ENCODE peak calls at places on chromosomes 13 and 19, in four cellular contexts. M is bronchial epithelial cell, I is sigmoid colon, S is foreskin fibroblast. C is an unnamed sample.

GRCh38 chr13:113926951-113927660 is 46.8 kb downstream of the C13orf46 start:
- DNase-seq in S (no peak), I (no peak), M (no peak), C (no peak)

GRCh38 chr19:43406297-43406696 is 8.4 kb upstream of the TEX101 start:
- DNase-seq in S (no peak), I (no peak), M (no peak), C (no peak)

GRCh38 chr13:73715114-73715909 is 418.9 kb downstream of the KLF12 start:
- DNase-seq in I (no peak), M (peak), S (no peak), C (no peak)

GRCh38 chr19:40035996-40036395 is 20.0 kb downstream of the ZNF780B start:
- DNase-seq in I (no peak), M (no peak), S (no peak), C (no peak)

GRCh38 chr13:113618455-113618854 is 33.9 kb downstream of the TFDP1 start:
- DNase-seq in S (no peak), I (no peak), M (no peak), C (no peak)

GRCh38 chr19:862529-863304 is 3.3 kb downstream of the CFD start:
- DNase-seq in S (peak), I (no peak), M (peak), C (no peak)

GRCh38 chr19:7287716-7288115 is 6.5 kb downstream of the INSR start:
- DNase-seq in M (no peak), I (no peak), S (no peak), C (no peak)

GRCh38 chr19:47019431-47020041 is at the start of gene NPAS1:
- DNase-seq in M (no peak), I (no peak), S (no peak), C (no peak)

GRCh38 chr19:22784051-22784450 is at the start of gene ZNF99:
- DNase-seq in S (no peak), M (no peak), I (peak), C (no peak)

GRCh38 chr19:39873385-39873784 is 27.2 kb upstream of the FBL start:
- DNase-seq in I (no peak), M (no peak), S (no peak), C (no peak)

GRCh38 chr19:47247308-47247990 is 8.9 kb upstream of the CCDC9 start:
- DNase-seq in S (no peak), I (peak), M (peak), C (no peak)

GRCh38 chr13:91154553-91154952 is 192.9 kb upstream of the MIR17HG start:
- DNase-seq in M (no peak), S (no peak), I (no peak), C (no peak)

GRCh38 chr13:31225998-31226675 is 26.4 kb downstream of the B3GLCT start:
- DNase-seq in I (no peak), S (no peak), M (no peak), C (no peak)

GRCh38 chr19:16591803-16592556 is 19.8 kb upstream of the SLC35E1 start:
- DNase-seq in I (no peak), M (peak), S (no peak), C (no peak)

GRCh38 chr13:72521965-72522661 is 205.3 kb downstream of the MZT1 start:
- DNase-seq in S (no peak), I (no peak), M (no peak), C (no peak)

GRCh38 chr13:71865858-71866172 is 1.2 kb downstream of the DACH1 start:
- DNase-seq in M (no peak), I (peak), S (no peak), C (no peak)

GRCh38 chr13:59043016-59043415 is 1120.7 kb downstream of the DIAPH3 start:
- DNase-seq in S (no peak), M (no peak), I (no peak), C (no peak)

GRCh38 chr13:28489536-28489935 is 5.4 kb downstream of the FLT1 start:
- DNase-seq in M (no peak), S (peak), I (no peak), C (peak)

GRCh38 chr19:8423821-8424223 is 10.7 kb downstream of the MARCHF2 start:
- DNase-seq in S (peak), M (peak), I (peak), C (peak)

GRCh38 chr19:13866463-13867046 is 10.4 kb upstream of the NANOS3 start:
- DNase-seq in M (no peak), I (no peak), S (no peak), C (no peak)

GRCh38 chr13:40221460-40222201 is 444.8 kb downstream of the FOXO1 start:
- DNase-seq in M (peak), I (no peak), S (peak), C (no peak)

GRCh38 chr19:18969953-18970659 is 29.1 kb upstream of the HOMER3 start:
- DNase-seq in I (no peak), M (peak), S (no peak), C (no peak)

GRCh38 chr19:31625056-31625455 is 275.8 kb upstream of the TSHZ3 start:
- DNase-seq in M (no peak), I (no peak), S (no peak), C (no peak)

GRCh38 chr13:73940098-73940497 is 194.1 kb downstream of the KLF12 start:
- DNase-seq in S (no peak), M (no peak), I (no peak), C (no peak)

GRCh38 chr19:6057651-6058365 is 52.5 kb downstream of the RFX2 start:
- DNase-seq in M (no peak), I (no peak), S (no peak), C (no peak)

GRCh38 chr13:51006067-51006800 is 96.6 kb downstream of the RNASEH2B start:
- DNase-seq in I (no peak), M (no peak), S (peak), C (no peak)

GRCh38 chr13:24406524-24406923 is 97.1 kb downstream of the C1QTNF9 start:
- DNase-seq in I (no peak), M (no peak), S (no peak), C (no peak)

GRCh38 chr19:4452230-4452990 is 5.2 kb downstream of the UBXN6 start:
- DNase-seq in I (no peak), M (no peak), S (no peak), C (no peak)
- H3K4me3 ChIP-seq in I (no peak), M (no peak), S (no peak), C (no peak)

DNA sequence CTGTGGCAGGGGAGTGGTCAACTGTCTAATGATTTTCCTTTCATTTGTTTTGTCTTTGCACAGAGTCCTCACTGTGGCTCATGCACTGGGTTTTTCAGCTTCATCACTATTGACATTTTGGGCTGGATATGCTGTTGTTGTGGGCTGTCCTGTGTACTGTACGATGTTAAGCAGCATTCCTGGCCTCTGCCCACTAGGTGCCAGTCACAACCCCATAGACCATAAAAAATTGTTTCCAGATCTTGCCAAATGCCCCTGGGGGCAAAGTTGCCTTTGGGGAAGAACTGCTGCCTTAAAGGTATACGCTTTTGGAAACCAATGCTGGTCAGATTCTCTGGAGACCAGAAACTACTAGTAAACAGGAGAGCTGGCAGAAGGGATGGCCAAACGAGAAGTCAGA is 310.4 kb downstream of the SPRY2 start:
- DNase-seq in S (peak), M (peak), I (no peak), C (peak)
- TF ChIP-seq CTCF in S (no peak), M (peak), I (no peak), C (peak)

DNA sequence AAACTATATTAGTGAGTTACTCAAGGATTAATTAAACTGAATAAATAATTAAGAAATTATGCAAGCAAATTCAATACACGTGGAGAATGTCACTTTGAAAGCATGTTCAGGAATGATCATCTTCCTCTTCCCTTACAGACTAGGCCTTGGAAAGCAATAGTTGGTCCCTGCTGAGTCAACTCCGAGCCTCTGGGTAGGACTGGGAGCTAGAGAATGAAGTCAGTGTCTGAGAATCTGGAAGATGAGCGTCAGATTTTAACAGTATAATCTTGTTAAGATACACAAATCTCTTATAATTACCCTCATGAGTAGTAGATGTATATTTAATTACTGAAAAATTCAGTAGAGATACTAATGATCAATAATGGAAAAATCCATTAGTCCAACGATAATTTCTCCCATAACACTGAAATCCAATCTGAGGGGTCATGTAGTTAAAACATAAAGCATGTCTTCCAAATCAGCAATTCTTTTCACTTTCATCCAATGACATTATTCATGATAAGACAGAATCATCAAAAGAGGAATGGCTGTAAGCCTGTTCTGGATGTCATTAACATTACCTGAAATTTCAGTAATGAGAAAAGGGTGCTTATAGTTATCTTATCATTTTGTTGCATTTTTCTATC is 423.0 kb downstream of the DCT start:
- DNase-seq in I (no peak), M (no peak), S (no peak), C (no peak)
- H3K4me3 ChIP-seq in I (no peak), M (no peak), S (no peak), C (no peak)

DNA sequence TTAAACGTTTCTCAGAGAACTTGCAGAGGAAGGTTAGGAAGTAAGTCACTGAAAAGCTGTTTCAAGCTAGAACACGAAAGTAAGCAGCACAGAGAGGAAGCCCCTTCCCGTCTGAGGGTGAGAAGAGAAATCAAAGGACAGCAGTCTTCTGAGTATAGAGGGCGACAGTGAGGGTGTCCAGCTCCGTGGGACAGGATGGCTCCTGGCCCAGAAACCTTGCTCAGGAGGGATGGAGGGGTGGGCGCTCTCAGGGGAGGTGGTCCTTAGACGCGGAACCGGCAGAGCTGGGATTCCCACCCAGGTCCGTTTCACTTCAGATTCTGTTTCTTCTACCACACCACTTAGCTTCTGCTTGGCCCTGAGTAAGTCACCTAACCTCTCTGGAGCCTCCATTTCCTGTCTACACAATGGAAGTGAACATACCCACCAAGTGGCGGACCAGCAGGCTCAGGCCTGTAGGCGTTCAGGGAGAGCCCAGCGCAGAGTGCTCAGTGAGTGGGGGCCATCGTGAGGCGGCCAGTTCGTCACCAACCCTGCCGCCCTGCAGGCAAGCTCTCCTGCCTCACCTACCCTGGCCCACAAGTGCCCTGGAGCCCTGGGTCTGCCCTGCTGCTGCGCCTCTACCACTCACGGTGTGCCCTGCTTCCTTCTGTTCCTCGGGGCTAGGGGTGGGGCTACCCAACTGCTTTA is 5.5 kb upstream of the RSPH6A start:
- DNase-seq in I (no peak), S (no peak), M (peak), C (no peak)
- TF ChIP-seq CTCF in I (no peak), S (no peak), M (no peak), C (no peak)